ENCODE peak calls at places on chromosomes 3 and 15, in six cellular contexts. V is mesenchymal stem cell, U is neuronal stem cell, Z is IMR-90, J is H1, A is trophoblast cell. Q is an unnamed sample.

GRCh38 chr15:99704444-99704838 is 28.8 kb downstream of the LYSMD4 start:
- DNase-seq in V (peak), U (peak), Z (peak), J (no peak), A (peak), Q (no peak)

GRCh38 chr15:88326924-88327323 is 70.4 kb upstream of the NTRK3 start:
- DNase-seq in V (no peak), U (no peak), Z (no peak), J (no peak), A (no peak), Q (no peak)

GRCh38 chr15:40618906-40619305 is 24.9 kb downstream of the KNL1 start:
- DNase-seq in V (no peak), U (no peak), Z (peak), J (no peak), A (no peak), Q (no peak)

GRCh38 chr3:14871456-14872200 is 52.9 kb downstream of the FGD5 start:
- DNase-seq in V (no peak), U (no peak), Z (no peak), J (no peak), A (no peak), Q (no peak)

GRCh38 chr3:149120051-149120972 is 9.1 kb upstream of the HPS3 start:
- DNase-seq in V (peak), U (peak), Z (peak), J (no peak), A (peak), Q (no peak)

GRCh38 chr15:89383635-89384604 is 49.3 kb upstream of the POLG start:
- DNase-seq in V (peak), U (no peak), Z (peak), J (no peak), A (no peak), Q (peak)

GRCh38 chr3:128281461-128282367 is 128.4 kb downstream of the EEFSEC start:
- DNase-seq in V (no peak), U (no peak), Z (no peak), J (no peak), A (no peak), Q (no peak)

GRCh38 chr3:51921081-51921578 is 18.0 kb upstream of the IQCF1 start:
- DNase-seq in V (no peak), U (no peak), Z (no peak), J (no peak), A (no peak), Q (no peak)

GRCh38 chr3:29282431-29283296 is 1.8 kb downstream of the RBMS3 start:
- DNase-seq in V (peak), U (no peak), Z (peak), J (no peak), A (peak), Q (no peak)

GRCh38 chr3:49707113-49707480 is 12.4 kb downstream of the AMIGO3 start:
- DNase-seq in V (no peak), U (no peak), Z (peak), J (no peak), A (no peak), Q (no peak)

GRCh38 chr3:40317061-40317676 is 7.7 kb downstream of the EIF1B start:
- DNase-seq in V (peak), U (peak), Z (peak), J (no peak), A (peak), Q (no peak)

GRCh38 chr15:101127503-101128076 is 124.3 kb downstream of the CHSY1 start:
- DNase-seq in V (peak), U (no peak), Z (peak), J (no peak), A (no peak), Q (no peak)

GRCh38 chr3:10160346-10160745 is 4.4 kb upstream of the IRAK2 start:
- DNase-seq in V (no peak), U (no peak), Z (no peak), J (no peak), A (no peak), Q (no peak)

GRCh38 chr3:9791790-9792404 is 376 bp downstream of the TADA3 start:
- DNase-seq in V (no peak), U (no peak), Z (no peak), J (no peak), A (no peak), Q (no peak)

DNA sequence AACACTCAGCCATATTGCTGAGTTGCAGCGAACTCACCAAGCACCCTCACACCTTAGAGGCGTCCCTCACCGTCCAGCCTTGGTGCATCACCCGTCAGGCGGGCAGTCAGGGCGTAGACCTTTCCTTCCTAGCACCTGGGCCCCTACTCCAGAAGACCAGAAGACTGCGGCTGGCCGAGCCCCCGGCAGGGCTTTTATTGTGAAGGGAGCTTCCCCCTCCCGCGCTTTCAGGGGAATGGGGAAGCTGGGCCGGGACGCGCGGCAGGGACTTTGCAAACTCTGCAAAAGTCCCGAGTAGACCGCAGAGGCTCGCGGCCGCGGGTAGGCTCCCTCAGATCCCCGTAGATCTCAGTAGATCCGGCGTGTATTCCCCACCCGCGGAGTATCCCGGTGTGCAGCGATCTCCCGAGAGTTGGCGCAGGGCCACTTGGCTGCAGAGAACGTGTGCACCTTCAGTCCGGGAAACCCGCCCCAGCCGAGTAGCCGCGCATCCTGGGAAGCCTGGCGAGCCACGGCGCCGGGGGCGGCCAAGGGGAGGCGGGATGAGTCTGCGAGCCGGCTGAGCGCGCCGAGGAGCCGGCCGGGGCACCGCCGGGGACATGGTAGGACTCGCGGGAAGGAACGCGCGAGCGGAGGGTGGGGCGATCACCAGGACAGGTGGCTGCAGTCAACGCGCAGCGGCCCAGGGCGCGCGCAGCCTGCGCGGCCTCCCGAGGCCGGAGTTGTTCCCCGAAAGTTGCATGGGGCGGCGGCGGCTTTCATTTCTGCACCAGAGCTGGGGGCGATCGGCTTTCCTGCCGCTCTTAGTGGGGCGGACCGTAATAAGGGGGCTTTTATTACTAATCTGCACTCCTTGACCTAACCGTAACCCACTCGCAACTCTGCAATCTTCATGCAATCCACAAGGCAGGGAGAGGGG is at the start of gene GASK1A:
- DNase-seq in V (no peak), U (peak), Z (no peak), J (no peak), A (peak), Q (peak)
- H4K91ac ChIP-seq in V (no peak), U (no peak), Z (no peak), J (peak), A (no peak), Q (no peak)

GRCh38 chr15:67815036-67815592 is 10.2 kb upstream of the SKOR1 start:
- DNase-seq in V (no peak), U (no peak), Z (no peak), J (no peak), A (no peak), Q (no peak)
- H4K91ac ChIP-seq in V (no peak), U (no peak), Z (no peak), J (no peak), A (no peak), Q (no peak)

GRCh38 chr3:139122221-139122581 is 77.5 kb upstream of the PRR23C start:
- DNase-seq in V (no peak), U (no peak), Z (peak), J (no peak), A (peak), Q (no peak)
- H4K91ac ChIP-seq in V (no peak), U (peak), Z (peak), J (no peak), A (no peak), Q (no peak)

GRCh38 chr3:45441570-45442313 is 53.4 kb downstream of the LARS2 start:
- DNase-seq in V (no peak), U (no peak), Z (no peak), J (no peak), A (no peak), Q (no peak)

GRCh38 chr3:45443459-45443858 is 55.1 kb downstream of the LARS2 start:
- DNase-seq in V (no peak), U (no peak), Z (no peak), J (no peak), A (peak), Q (no peak)

GRCh38 chr3:45440562-45440961 is 52.2 kb downstream of the LARS2 start:
- DNase-seq in V (no peak), U (no peak), Z (no peak), J (no peak), A (peak), Q (no peak)

GRCh38 chr3:45446706-45447105 is 58.3 kb downstream of the LARS2 start:
- DNase-seq in V (no peak), U (no peak), Z (no peak), J (no peak), A (no peak), Q (no peak)

DNA sequence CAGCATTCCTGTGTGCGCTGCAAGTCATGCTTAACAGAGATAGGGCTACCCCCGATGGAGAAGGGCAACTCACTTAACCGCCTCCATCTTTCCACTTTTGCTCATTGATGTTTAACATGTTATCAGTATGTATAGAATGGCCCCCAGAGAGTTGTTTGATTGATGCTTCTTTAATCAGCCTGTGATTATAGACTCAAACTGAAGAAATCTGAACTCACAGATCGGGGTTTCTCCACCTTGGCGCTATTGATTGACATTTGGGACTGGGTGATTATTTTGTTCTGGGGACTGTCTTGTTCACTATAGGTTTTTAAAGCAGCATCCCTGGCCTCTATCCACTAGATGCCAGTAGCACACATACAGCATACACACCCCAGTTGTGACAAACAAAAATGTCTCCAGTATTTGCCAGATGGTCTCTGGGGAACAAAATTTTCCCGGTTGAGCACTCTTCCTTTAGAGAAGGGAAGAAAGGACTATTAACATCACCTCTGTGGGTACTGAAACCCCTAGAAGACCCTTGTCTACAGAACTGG is 54.4 kb downstream of the LARS2 start:
- DNase-seq in V (no peak), U (no peak), Z (no peak), J (no peak), A (no peak), Q (no peak)
- H4K91ac ChIP-seq in V (no peak), U (no peak), Z (no peak), J (no peak), A (no peak), Q (no peak)

GRCh38 chr3:144629413-144629812 is 657.8 kb downstream of the DIPK2A start:
- DNase-seq in V (no peak), U (no peak), Z (no peak), J (no peak), A (no peak), Q (no peak)
- H4K91ac ChIP-seq in V (no peak), U (no peak), Z (no peak), J (no peak), A (no peak), Q (no peak)

GRCh38 chr3:186886202-186886820 is 43.8 kb downstream of the ADIPOQ start:
- DNase-seq in V (no peak), U (no peak), Z (no peak), J (no peak), A (no peak), Q (no peak)
- H4K91ac ChIP-seq in V (no peak), U (no peak), Z (no peak), J (peak), A (no peak), Q (no peak)

Q was measured in H9.